ENCODE peak calls at places on chromosome 20, in four cellular contexts. L, K, F and E are unnamed samples.

GRCh38 chr20:373171-373890 is 7.2 kb upstream of the TRIB3 start:
- DNase-seq in L (peak; percentile 63), F (no peak), K (no peak), E (no peak)

GRCh38 chr20:1815502-1816085 is 79.6 kb upstream of the SIRPA start:
- DNase-seq in K (no peak), F (no peak), L (no peak), E (no peak)

GRCh38 chr20:64077876-64078551 is 1.3 kb downstream of the RGS19 start:
- DNase-seq in K (peak; percentile 45), F (no peak), L (no peak), E (peak; percentile 100)

GRCh38 chr20:20318318-20319161 is 49.4 kb upstream of the INSM1 start:
- DNase-seq in K (no peak), L (no peak), F (no peak), E (no peak)

GRCh38 chr20:46722450-46722849 is 13.0 kb downstream of the SLC2A10 start:
- DNase-seq in K (no peak), F (no peak), L (no peak), E (no peak)

GRCh38 chr20:50996901-50997830 is 25.7 kb downstream of the KCNG1 start:
- DNase-seq in L (peak; percentile 60), F (no peak), K (no peak), E (no peak)

GRCh38 chr20:7959484-7959883 is 19.2 kb upstream of the HAO1 start:
- DNase-seq in K (no peak), L (no peak), F (no peak), E (no peak)

GRCh38 chr20:45993197-45993951 is 15.3 kb upstream of the MMP9 start:
- DNase-seq in F (no peak), K (no peak), L (peak; percentile 97), E (no peak)

GRCh38 chr20:40191573-40191972 is 497.5 kb downstream of the MAFB start:
- DNase-seq in K (no peak), L (no peak), F (no peak), E (no peak)

GRCh38 chr20:32538526-32538918 is 46.6 kb downstream of the NOL4L start:
- DNase-seq in K (peak; percentile 66), F (no peak), L (no peak), E (peak; percentile 47)

GRCh38 chr20:57450419-57450818 is 59.2 kb downstream of the RBM38 start:
- DNase-seq in L (peak; percentile 62), F (no peak), K (no peak), E (peak; percentile 96)

GRCh38 chr20:37804584-37805566 is 98.1 kb upstream of the VSTM2L start:
- DNase-seq in F (no peak), K (no peak), L (no peak), E (peak; percentile 89)

GRCh38 chr20:1087311-1087710 is 31.1 kb upstream of the PSMF1 start:
- DNase-seq in K (no peak), F (no peak), L (no peak), E (no peak)

GRCh38 chr20:63322146-63322922 is 29.3 kb downstream of the COL20A1 start:
- DNase-seq in K (no peak), L (no peak), F (no peak), E (no peak)

GRCh38 chr20:63595416-63596127 is 21.5 kb upstream of the HELZ2 start:
- DNase-seq in L (no peak), K (no peak), F (no peak), E (no peak)

GRCh38 chr20:6397115-6397514 is 274.3 kb upstream of the FERMT1 start:
- DNase-seq in L (no peak), F (no peak), K (no peak), E (no peak)

GRCh38 chr20:5715068-5715841 is 34.9 kb upstream of the SHLD1 start:
- DNase-seq in F (no peak), K (peak; percentile 13), L (no peak), E (no peak)

GRCh38 chr20:63011798-63012197 is 5.0 kb upstream of the BHLHE23 start:
- DNase-seq in F (no peak), L (no peak), K (no peak), E (no peak)

GRCh38 chr20:48695255-48695654 is 132.5 kb downstream of the PREX1 start:
- DNase-seq in F (no peak), K (no peak), L (no peak), E (no peak)

GRCh38 chr20:24109008-24109407 is 120.4 kb upstream of the GGTLC1 start:
- DNase-seq in L (no peak), F (no peak), K (peak; percentile 12), E (peak; percentile 66)

GRCh38 chr20:31454374-31454773 is 13.9 kb downstream of the DEFB123 start:
- DNase-seq in F (no peak), K (no peak), L (no peak), E (no peak)